ENCODE peak calls at places on chromosomes 5 and 9, in four cellular contexts. One of them, this sample, is unnamed.

GRCh38 chr9:22809371-22809770 is 362.7 kb downstream of the DMRTA1 start:
- DNase-seq in stimulated activated CD8-positive, alpha-beta memory T cell treated with anti-CD3 and anti-CD28 coated beads, Interleukin-12 subunit alpha, Interleukin-12 subunit beta, amount 100 ng/mL, for 1 hour: no peak
- DNase-seq in fibroblast of lung: no peak
- DNase-seq in HFF-Myc: no peak
- DNase-seq in this sample: no peak

GRCh38 chr5:175789670-175790069 is 81.7 kb upstream of the CPLX2 start:
- DNase-seq in fibroblast of lung: no peak
- DNase-seq in stimulated activated CD8-positive, alpha-beta memory T cell treated with anti-CD3 and anti-CD28 coated beads, Interleukin-12 subunit alpha, Interleukin-12 subunit beta, amount 100 ng/mL, for 1 hour: no peak
- DNase-seq in HFF-Myc: no peak
- DNase-seq in this sample: no peak

GRCh38 chr9:132032584-132032945 is 47.1 kb downstream of the MED27 start:
- DNase-seq in stimulated activated CD8-positive, alpha-beta memory T cell treated with anti-CD3 and anti-CD28 coated beads, Interleukin-12 subunit alpha, Interleukin-12 subunit beta, amount 100 ng/mL, for 1 hour: no peak
- DNase-seq in fibroblast of lung: no peak
- DNase-seq in HFF-Myc: no peak
- DNase-seq in this sample: no peak

GRCh38 chr9:1939926-1940368 is 75.2 kb upstream of the SMARCA2 start:
- DNase-seq in HFF-Myc: no peak
- DNase-seq in stimulated activated CD8-positive, alpha-beta memory T cell treated with anti-CD3 and anti-CD28 coated beads, Interleukin-12 subunit alpha, Interleukin-12 subunit beta, amount 100 ng/mL, for 1 hour: no peak
- DNase-seq in fibroblast of lung: peak
- DNase-seq in this sample: no peak

GRCh38 chr9:111980398-111980797 is 83.8 kb downstream of the UGCG start:
- DNase-seq in stimulated activated CD8-positive, alpha-beta memory T cell treated with anti-CD3 and anti-CD28 coated beads, Interleukin-12 subunit alpha, Interleukin-12 subunit beta, amount 100 ng/mL, for 1 hour: no peak
- DNase-seq in HFF-Myc: no peak
- DNase-seq in fibroblast of lung: no peak
- DNase-seq in this sample: no peak

GRCh38 chr5:1127991-1128785 is 16.3 kb upstream of the SLC12A7 start:
- DNase-seq in fibroblast of lung: no peak
- DNase-seq in HFF-Myc: no peak
- DNase-seq in stimulated activated CD8-positive, alpha-beta memory T cell treated with anti-CD3 and anti-CD28 coated beads, Interleukin-12 subunit alpha, Interleukin-12 subunit beta, amount 100 ng/mL, for 1 hour: no peak
- DNase-seq in this sample: no peak

GRCh38 chr9:35070823-35071813 is 1.3 kb downstream of the VCP start:
- DNase-seq in stimulated activated CD8-positive, alpha-beta memory T cell treated with anti-CD3 and anti-CD28 coated beads, Interleukin-12 subunit alpha, Interleukin-12 subunit beta, amount 100 ng/mL, for 1 hour: no peak
- DNase-seq in fibroblast of lung: no peak
- DNase-seq in HFF-Myc: no peak
- DNase-seq in this sample: no peak

GRCh38 chr5:125549322-125549871 is 803.0 kb upstream of the ZNF608 start:
- DNase-seq in stimulated activated CD8-positive, alpha-beta memory T cell treated with anti-CD3 and anti-CD28 coated beads, Interleukin-12 subunit alpha, Interleukin-12 subunit beta, amount 100 ng/mL, for 1 hour: no peak
- DNase-seq in fibroblast of lung: peak
- DNase-seq in HFF-Myc: no peak
- DNase-seq in this sample: peak

GRCh38 chr9:88458716-88459115 is 70.5 kb downstream of the SPIN1 start:
- DNase-seq in HFF-Myc: peak
- DNase-seq in fibroblast of lung: peak
- DNase-seq in stimulated activated CD8-positive, alpha-beta memory T cell treated with anti-CD3 and anti-CD28 coated beads, Interleukin-12 subunit alpha, Interleukin-12 subunit beta, amount 100 ng/mL, for 1 hour: no peak
- DNase-seq in this sample: peak

GRCh38 chr5:104298518-104298917 is 735.9 kb upstream of the NUDT12 start:
- DNase-seq in stimulated activated CD8-positive, alpha-beta memory T cell treated with anti-CD3 and anti-CD28 coated beads, Interleukin-12 subunit alpha, Interleukin-12 subunit beta, amount 100 ng/mL, for 1 hour: no peak
- DNase-seq in fibroblast of lung: no peak
- DNase-seq in HFF-Myc: no peak
- DNase-seq in this sample: no peak

GRCh38 chr5:138803285-138803684 is 50.1 kb downstream of the CTNNA1 start:
- DNase-seq in HFF-Myc: no peak
- DNase-seq in fibroblast of lung: no peak
- DNase-seq in stimulated activated CD8-positive, alpha-beta memory T cell treated with anti-CD3 and anti-CD28 coated beads, Interleukin-12 subunit alpha, Interleukin-12 subunit beta, amount 100 ng/mL, for 1 hour: no peak
- DNase-seq in this sample: no peak

GRCh38 chr9:77893706-77894105 is 137.9 kb downstream of the GNAQ start:
- DNase-seq in fibroblast of lung: no peak
- DNase-seq in stimulated activated CD8-positive, alpha-beta memory T cell treated with anti-CD3 and anti-CD28 coated beads, Interleukin-12 subunit alpha, Interleukin-12 subunit beta, amount 100 ng/mL, for 1 hour: no peak
- DNase-seq in HFF-Myc: no peak
- DNase-seq in this sample: no peak

GRCh38 chr5:179906795-179907569 is 715 bp downstream of the TBC1D9B start:
- DNase-seq in fibroblast of lung: peak
- DNase-seq in HFF-Myc: no peak
- DNase-seq in stimulated activated CD8-positive, alpha-beta memory T cell treated with anti-CD3 and anti-CD28 coated beads, Interleukin-12 subunit alpha, Interleukin-12 subunit beta, amount 100 ng/mL, for 1 hour: no peak
- DNase-seq in this sample: no peak

GRCh38 chr9:70531286-70531685 is 116.8 kb upstream of the KLF9 start:
- DNase-seq in HFF-Myc: no peak
- DNase-seq in fibroblast of lung: no peak
- DNase-seq in stimulated activated CD8-positive, alpha-beta memory T cell treated with anti-CD3 and anti-CD28 coated beads, Interleukin-12 subunit alpha, Interleukin-12 subunit beta, amount 100 ng/mL, for 1 hour: no peak
- DNase-seq in this sample: no peak

GRCh38 chr5:148186248-148187003 is 16.4 kb upstream of the SPINK6 start:
- DNase-seq in HFF-Myc: no peak
- DNase-seq in fibroblast of lung: peak
- DNase-seq in stimulated activated CD8-positive, alpha-beta memory T cell treated with anti-CD3 and anti-CD28 coated beads, Interleukin-12 subunit alpha, Interleukin-12 subunit beta, amount 100 ng/mL, for 1 hour: no peak
- DNase-seq in this sample: peak

GRCh38 chr5:157870837-157871834 is 12.2 kb upstream of the CLINT1 start:
- DNase-seq in HFF-Myc: no peak
- DNase-seq in stimulated activated CD8-positive, alpha-beta memory T cell treated with anti-CD3 and anti-CD28 coated beads, Interleukin-12 subunit alpha, Interleukin-12 subunit beta, amount 100 ng/mL, for 1 hour: no peak
- DNase-seq in fibroblast of lung: peak
- DNase-seq in this sample: peak

GRCh38 chr9:104725014-104725413 is 22.5 kb upstream of the NIPSNAP3A start:
- DNase-seq in stimulated activated CD8-positive, alpha-beta memory T cell treated with anti-CD3 and anti-CD28 coated beads, Interleukin-12 subunit alpha, Interleukin-12 subunit beta, amount 100 ng/mL, for 1 hour: no peak
- DNase-seq in HFF-Myc: no peak
- DNase-seq in fibroblast of lung: no peak
- DNase-seq in this sample: no peak

GRCh38 chr5:95050708-95051107 is 234.2 kb downstream of the MCTP1 start:
- DNase-seq in stimulated activated CD8-positive, alpha-beta memory T cell treated with anti-CD3 and anti-CD28 coated beads, Interleukin-12 subunit alpha, Interleukin-12 subunit beta, amount 100 ng/mL, for 1 hour: no peak
- DNase-seq in fibroblast of lung: no peak
- DNase-seq in HFF-Myc: no peak
- DNase-seq in this sample: no peak

GRCh38 chr9:93622725-93623124 is 46.3 kb downstream of the PHF2 start:
- DNase-seq in HFF-Myc: no peak
- DNase-seq in fibroblast of lung: no peak
- DNase-seq in stimulated activated CD8-positive, alpha-beta memory T cell treated with anti-CD3 and anti-CD28 coated beads, Interleukin-12 subunit alpha, Interleukin-12 subunit beta, amount 100 ng/mL, for 1 hour: no peak
- DNase-seq in this sample: no peak

GRCh38 chr5:11497651-11498050 is 406.6 kb downstream of the CTNND2 start:
- DNase-seq in stimulated activated CD8-positive, alpha-beta memory T cell treated with anti-CD3 and anti-CD28 coated beads, Interleukin-12 subunit alpha, Interleukin-12 subunit beta, amount 100 ng/mL, for 1 hour: no peak
- DNase-seq in fibroblast of lung: no peak
- DNase-seq in HFF-Myc: no peak
- DNase-seq in this sample: no peak

GRCh38 chr5:86232246-86232645 is 385.5 kb upstream of the COX7C start:
- DNase-seq in HFF-Myc: no peak
- DNase-seq in stimulated activated CD8-positive, alpha-beta memory T cell treated with anti-CD3 and anti-CD28 coated beads, Interleukin-12 subunit alpha, Interleukin-12 subunit beta, amount 100 ng/mL, for 1 hour: no peak
- DNase-seq in fibroblast of lung: no peak
- DNase-seq in this sample: no peak

GRCh38 chr9:127816728-127817127 is 14.0 kb downstream of the FPGS start:
- DNase-seq in stimulated activated CD8-positive, alpha-beta memory T cell treated with anti-CD3 and anti-CD28 coated beads, Interleukin-12 subunit alpha, Interleukin-12 subunit beta, amount 100 ng/mL, for 1 hour: no peak
- DNase-seq in fibroblast of lung: no peak
- DNase-seq in HFF-Myc: no peak
- DNase-seq in this sample: no peak

GRCh38 chr9:70924905-70925547 is 196.4 kb downstream of the TRPM3 start:
- DNase-seq in fibroblast of lung: peak
- DNase-seq in stimulated activated CD8-positive, alpha-beta memory T cell treated with anti-CD3 and anti-CD28 coated beads, Interleukin-12 subunit alpha, Interleukin-12 subunit beta, amount 100 ng/mL, for 1 hour: no peak
- DNase-seq in HFF-Myc: peak
- DNase-seq in this sample: peak

GRCh38 chr9:132637351-132637750 is 32.4 kb downstream of the DDX31 start:
- DNase-seq in HFF-Myc: no peak
- DNase-seq in fibroblast of lung: no peak
- DNase-seq in stimulated activated CD8-positive, alpha-beta memory T cell treated with anti-CD3 and anti-CD28 coated beads, Interleukin-12 subunit alpha, Interleukin-12 subunit beta, amount 100 ng/mL, for 1 hour: no peak
- DNase-seq in this sample: no peak

GRCh38 chr5:160023883-160024635 is 15.1 kb downstream of the TTC1 start:
- DNase-seq in HFF-Myc: no peak
- DNase-seq in fibroblast of lung: no peak
- DNase-seq in stimulated activated CD8-positive, alpha-beta memory T cell treated with anti-CD3 and anti-CD28 coated beads, Interleukin-12 subunit alpha, Interleukin-12 subunit beta, amount 100 ng/mL, for 1 hour: no peak
- DNase-seq in this sample: no peak

GRCh38 chr5:65760504-65761275 is 38.7 kb downstream of the NLN start:
- DNase-seq in stimulated activated CD8-positive, alpha-beta memory T cell treated with anti-CD3 and anti-CD28 coated beads, Interleukin-12 subunit alpha, Interleukin-12 subunit beta, amount 100 ng/mL, for 1 hour: peak
- DNase-seq in fibroblast of lung: peak
- DNase-seq in HFF-Myc: no peak
- DNase-seq in this sample: no peak

GRCh38 chr9:35490155-35490909 is 421 bp downstream of the RUSC2 start:
- DNase-seq in fibroblast of lung: peak
- DNase-seq in HFF-Myc: no peak
- DNase-seq in stimulated activated CD8-positive, alpha-beta memory T cell treated with anti-CD3 and anti-CD28 coated beads, Interleukin-12 subunit alpha, Interleukin-12 subunit beta, amount 100 ng/mL, for 1 hour: no peak
- DNase-seq in this sample: no peak

GRCh38 chr9:132797861-132798659 is 80.0 kb downstream of the AK8 start:
- DNase-seq in HFF-Myc: no peak
- DNase-seq in stimulated activated CD8-positive, alpha-beta memory T cell treated with anti-CD3 and anti-CD28 coated beads, Interleukin-12 subunit alpha, Interleukin-12 subunit beta, amount 100 ng/mL, for 1 hour: no peak
- DNase-seq in fibroblast of lung: no peak
- DNase-seq in this sample: no peak

GRCh38 chr5:67248703-67249589 is 52.3 kb upstream of the CD180 start:
- DNase-seq in fibroblast of lung: peak
- DNase-seq in stimulated activated CD8-positive, alpha-beta memory T cell treated with anti-CD3 and anti-CD28 coated beads, Interleukin-12 subunit alpha, Interleukin-12 subunit beta, amount 100 ng/mL, for 1 hour: no peak
- DNase-seq in HFF-Myc: peak
- DNase-seq in this sample: peak

GRCh38 chr5:116424951-116425350 is 149.7 kb downstream of the SEMA6A start:
- DNase-seq in HFF-Myc: no peak
- DNase-seq in stimulated activated CD8-positive, alpha-beta memory T cell treated with anti-CD3 and anti-CD28 coated beads, Interleukin-12 subunit alpha, Interleukin-12 subunit beta, amount 100 ng/mL, for 1 hour: no peak
- DNase-seq in fibroblast of lung: no peak
- DNase-seq in this sample: no peak

GRCh38 chr5:147175516-147176097 is 59.2 kb upstream of the STK32A start:
- DNase-seq in fibroblast of lung: no peak
- DNase-seq in HFF-Myc: no peak
- DNase-seq in stimulated activated CD8-positive, alpha-beta memory T cell treated with anti-CD3 and anti-CD28 coated beads, Interleukin-12 subunit alpha, Interleukin-12 subunit beta, amount 100 ng/mL, for 1 hour: no peak
- DNase-seq in this sample: no peak

GRCh38 chr5:73637565-73637964 is 11.6 kb downstream of the ARHGEF28 start:
- DNase-seq in stimulated activated CD8-positive, alpha-beta memory T cell treated with anti-CD3 and anti-CD28 coated beads, Interleukin-12 subunit alpha, Interleukin-12 subunit beta, amount 100 ng/mL, for 1 hour: no peak
- DNase-seq in HFF-Myc: no peak
- DNase-seq in fibroblast of lung: no peak
- DNase-seq in this sample: no peak

GRCh38 chr9:101387871-101388506 is 3.2 kb upstream of the BAAT start:
- DNase-seq in HFF-Myc: no peak
- DNase-seq in stimulated activated CD8-positive, alpha-beta memory T cell treated with anti-CD3 and anti-CD28 coated beads, Interleukin-12 subunit alpha, Interleukin-12 subunit beta, amount 100 ng/mL, for 1 hour: no peak
- DNase-seq in fibroblast of lung: peak
- DNase-seq in this sample: peak

GRCh38 chr9:4422495-4422894 is 67.8 kb upstream of the SLC1A1 start:
- DNase-seq in fibroblast of lung: no peak
- DNase-seq in HFF-Myc: no peak
- DNase-seq in stimulated activated CD8-positive, alpha-beta memory T cell treated with anti-CD3 and anti-CD28 coated beads, Interleukin-12 subunit alpha, Interleukin-12 subunit beta, amount 100 ng/mL, for 1 hour: no peak
- DNase-seq in this sample: no peak

GRCh38 chr5:139969318-139969717 is 73.8 kb downstream of the NRG2 start:
- DNase-seq in HFF-Myc: no peak
- DNase-seq in stimulated activated CD8-positive, alpha-beta memory T cell treated with anti-CD3 and anti-CD28 coated beads, Interleukin-12 subunit alpha, Interleukin-12 subunit beta, amount 100 ng/mL, for 1 hour: no peak
- DNase-seq in fibroblast of lung: no peak
- DNase-seq in this sample: no peak

GRCh38 chr5:164119806-164120440 is 614.5 kb downstream of the MAT2B start:
- DNase-seq in fibroblast of lung: peak
- DNase-seq in HFF-Myc: peak
- DNase-seq in stimulated activated CD8-positive, alpha-beta memory T cell treated with anti-CD3 and anti-CD28 coated beads, Interleukin-12 subunit alpha, Interleukin-12 subunit beta, amount 100 ng/mL, for 1 hour: no peak
- DNase-seq in this sample: peak

GRCh38 chr5:1663186-1663585 is 136.5 kb downstream of the MRPL36 start:
- DNase-seq in fibroblast of lung: no peak
- DNase-seq in HFF-Myc: no peak
- DNase-seq in stimulated activated CD8-positive, alpha-beta memory T cell treated with anti-CD3 and anti-CD28 coated beads, Interleukin-12 subunit alpha, Interleukin-12 subunit beta, amount 100 ng/mL, for 1 hour: no peak
- DNase-seq in this sample: no peak

GRCh38 chr5:56026863-56027300 is 32.1 kb upstream of the IL6ST start:
- DNase-seq in HFF-Myc: no peak
- DNase-seq in stimulated activated CD8-positive, alpha-beta memory T cell treated with anti-CD3 and anti-CD28 coated beads, Interleukin-12 subunit alpha, Interleukin-12 subunit beta, amount 100 ng/mL, for 1 hour: no peak
- DNase-seq in fibroblast of lung: peak
- DNase-seq in this sample: peak

This sample was measured in fibroblast of the conjunctiva.